ENCODE peak calls at places on chromosomes 11 and 22, in nine cellular contexts. U, E, Z, J, O, F, Y, L and W are unnamed samples.

GRCh38 chr11:73366265-73366610 is 10.0 kb upstream of the RELT start:
- DNase-seq in O (no peak), U (no peak), Y (no peak), L (no peak), E (no peak), Z (no peak), F (no peak), J (peak), W (no peak)

GRCh38 chr22:42649261-42650056 is at the start of gene CYB5R3:
- DNase-seq in Z (peak), F (peak), E (peak), L (peak), J (peak), U (peak), O (peak), Y (peak), W (peak)

GRCh38 chr11:36500315-36500721 is 9.8 kb downstream of the TRAF6 start:
- DNase-seq in F (no peak), L (peak), J (no peak), U (peak), Y (peak), E (no peak), O (peak), Z (no peak), W (no peak)

GRCh38 chr11:130774703-130775102 is 141.6 kb downstream of the SNX19 start:
- DNase-seq in Y (no peak), Z (no peak), O (no peak), U (no peak), L (no peak), F (no peak), J (no peak), E (no peak), W (no peak)

GRCh38 chr11:118911880-118912741 is 13.6 kb downstream of the BCL9L start:
- DNase-seq in J (no peak), O (no peak), F (peak), U (peak), Z (no peak), E (no peak), L (peak), Y (peak), W (no peak)

GRCh38 chr11:82960779-82961143 is 59.2 kb downstream of the DDIAS start:
- DNase-seq in U (no peak), Z (no peak), F (no peak), L (no peak), O (no peak), J (peak), Y (no peak), E (no peak), W (no peak)

GRCh38 chr11:121892131-121892681 is 223.8 kb downstream of the BLID start:
- DNase-seq in O (peak), L (peak), E (no peak), J (no peak), Z (no peak), F (no peak), U (peak), Y (peak), W (no peak)

GRCh38 chr11:32630844-32631243 is 47.2 kb downstream of the EIF3M start:
- DNase-seq in E (no peak), L (no peak), Z (no peak), U (no peak), F (no peak), O (no peak), Y (no peak), J (no peak), W (no peak)

GRCh38 chr11:3037945-3038271 is 19.3 kb downstream of the CARS1 start:
- DNase-seq in L (no peak), F (no peak), J (no peak), O (no peak), Z (no peak), Y (no peak), U (no peak), E (no peak), W (no peak)

GRCh38 chr11:95923441-95923729 is 522 bp downstream of the MTMR2 start:
- DNase-seq in J (no peak), O (no peak), U (peak), Y (no peak), L (no peak), E (no peak), Z (no peak), F (no peak), W (no peak)

GRCh38 chr11:57471496-57471895 is 11.2 kb downstream of the RTN4RL2 start:
- DNase-seq in O (no peak), L (no peak), E (no peak), Z (no peak), F (no peak), J (no peak), U (no peak), Y (no peak), W (no peak)

GRCh38 chr11:55949330-55949729 is 13.1 kb upstream of the OR5I1 start:
- DNase-seq in F (no peak), J (no peak), U (no peak), Y (no peak), Z (no peak), O (no peak), L (no peak), E (no peak), W (no peak)

GRCh38 chr22:17074648-17075002 is 10.2 kb upstream of the IL17RA start:
- DNase-seq in Y (no peak), O (no peak), F (no peak), J (no peak), L (no peak), U (no peak), E (no peak), Z (no peak), W (no peak)

GRCh38 chr11:121067453-121067852 is 33.6 kb upstream of the TECTA start:
- DNase-seq in U (peak), J (no peak), O (peak), F (no peak), Y (no peak), E (no peak), Z (no peak), L (no peak), W (no peak)

GRCh38 chr22:27218012-27218483 is 560.7 kb downstream of the MIAT start:
- DNase-seq in Z (no peak), E (no peak), U (no peak), F (no peak), L (no peak), O (no peak), J (no peak), Y (no peak), W (peak)

GRCh38 chr11:67415501-67416304 is at the start of gene CARNS1:
- DNase-seq in Z (no peak), L (no peak), E (peak), Y (peak), F (no peak), J (no peak), O (no peak), U (no peak), W (no peak)

GRCh38 chr11:73521621-73522020 is 76.3 kb downstream of the FAM168A start:
- DNase-seq in Y (no peak), O (no peak), F (peak), Z (no peak), E (no peak), L (peak), J (no peak), U (peak), W (no peak)

GRCh38 chr11:87719311-87720073 is 455.8 kb downstream of the RAB38 start:
- DNase-seq in F (no peak), L (peak), Z (no peak), E (no peak), Y (no peak), U (peak), O (no peak), J (no peak), W (no peak)

GRCh38 chr11:105838668-105839403 is 183.2 kb downstream of the MSANTD4 start:
- DNase-seq in J (no peak), Y (no peak), E (no peak), U (peak), L (peak), Z (no peak), F (no peak), O (no peak), W (no peak)

GRCh38 chr11:125075900-125076317 is 12.8 kb downstream of the SLC37A2 start:
- DNase-seq in L (peak), U (no peak), E (no peak), Y (no peak), J (no peak), O (no peak), F (no peak), Z (no peak), W (no peak)

GRCh38 chr11:45180158-45180887 is 33.9 kb downstream of the PRDM11 start:
- DNase-seq in E (no peak), U (no peak), L (no peak), O (no peak), Z (peak), F (peak), Y (peak), J (no peak), W (peak)

GRCh38 chr11:117538731-117539130 is 211.1 kb downstream of the CEP164 start:
- DNase-seq in F (peak), O (no peak), L (no peak), Y (peak), E (no peak), Z (no peak), U (no peak), J (no peak), W (peak)

GRCh38 chr11:120125005-120125404 is 12.9 kb downstream of the TRIM29 start:
- DNase-seq in F (no peak), Z (no peak), J (no peak), E (no peak), U (peak), O (no peak), Y (no peak), L (no peak), W (no peak)

GRCh38 chr22:19998991-19999820 is 17.4 kb downstream of the ARVCF start:
- DNase-seq in E (no peak), O (no peak), Z (no peak), J (no peak), U (no peak), L (no peak), Y (no peak), F (no peak), W (peak)

GRCh38 chr11:129249351-129249750 is 57.2 kb upstream of the ARHGAP32 start:
- DNase-seq in E (no peak), Y (no peak), J (no peak), L (peak), O (peak), U (peak), F (no peak), Z (no peak), W (no peak)

GRCh38 chr22:27203276-27203660 is 545.9 kb downstream of the MIAT start:
- DNase-seq in E (no peak), L (no peak), J (no peak), F (no peak), U (no peak), Y (no peak), O (no peak), Z (no peak), W (no peak)

GRCh38 chr11:69642913-69643632 is 2.1 kb downstream of the CCND1 start:
- DNase-seq in Y (peak), F (peak), Z (peak), E (no peak), U (peak), J (peak), L (peak), O (peak), W (peak)

GRCh38 chr11:61480936-61481335 is 27.6 kb upstream of the LRRC10B start:
- DNase-seq in U (no peak), E (no peak), Y (peak), J (no peak), O (no peak), Z (peak), L (peak), F (peak), W (peak)

GRCh38 chr11:72395993-72396392 is 38.3 kb downstream of the CLPB start:
- DNase-seq in F (no peak), E (no peak), Y (no peak), L (no peak), Z (no peak), U (no peak), J (no peak), O (no peak), W (no peak)

GRCh38 chr22:21673534-21674321 is 7.9 kb downstream of the PPIL2 start:
- DNase-seq in O (no peak), U (no peak), Z (no peak), J (no peak), Y (no peak), E (no peak), F (no peak), L (no peak), W (no peak)

GRCh38 chr11:1400168-1401000 is 10.7 kb downstream of the BRSK2 start:
- DNase-seq in E (no peak), U (no peak), O (no peak), Y (no peak), F (peak), Z (no peak), J (no peak), L (no peak), W (no peak)

GRCh38 chr11:12625438-12626071 is 48.7 kb upstream of the TEAD1 start:
- DNase-seq in U (peak), L (peak), Y (no peak), O (no peak), E (no peak), F (no peak), Z (no peak), J (no peak), W (no peak)

GRCh38 chr11:24515632-24516031 is 18.8 kb downstream of the LUZP2 start:
- DNase-seq in L (no peak), Y (peak), J (no peak), O (no peak), Z (no peak), F (no peak), U (no peak), E (no peak), W (no peak)

GRCh38 chr11:123308077-123308476 is 113.0 kb upstream of the CLMP start:
- DNase-seq in F (no peak), O (peak), Y (no peak), L (peak), Z (no peak), J (no peak), E (no peak), U (peak), W (peak)

GRCh38 chr11:64250875-64251721 is at the start of gene PLCB3:
- DNase-seq in E (no peak), F (peak), Z (peak), O (no peak), J (peak), Y (peak), U (no peak), L (no peak), W (peak)
- TF ChIP-seq CTCF in E (peak), F (peak), Z (peak), O (peak), J (peak), Y (peak), U (peak), L (peak), W (peak)

GRCh38 chr11:14305649-14306048 is 53.3 kb downstream of the RRAS2 start:
- DNase-seq in U (no peak), L (no peak), Z (no peak), Y (no peak), E (no peak), O (no peak), F (no peak), J (no peak), W (no peak)

GRCh38 chr11:14308897-14309387 is 50.0 kb downstream of the RRAS2 start:
- DNase-seq in O (no peak), F (no peak), U (no peak), J (no peak), Y (no peak), L (no peak), Z (no peak), E (no peak), W (no peak)

GRCh38 chr11:14304601-14305000 is 54.4 kb downstream of the RRAS2 start:
- DNase-seq in J (no peak), L (no peak), O (no peak), E (no peak), Z (no peak), Y (peak), U (no peak), F (no peak), W (no peak)

GRCh38 chr11:14308114-14308896 is 50.7 kb downstream of the RRAS2 start:
- DNase-seq in J (peak), Y (peak), E (no peak), O (no peak), U (peak), Z (no peak), F (no peak), L (peak), W (peak)

DNA sequence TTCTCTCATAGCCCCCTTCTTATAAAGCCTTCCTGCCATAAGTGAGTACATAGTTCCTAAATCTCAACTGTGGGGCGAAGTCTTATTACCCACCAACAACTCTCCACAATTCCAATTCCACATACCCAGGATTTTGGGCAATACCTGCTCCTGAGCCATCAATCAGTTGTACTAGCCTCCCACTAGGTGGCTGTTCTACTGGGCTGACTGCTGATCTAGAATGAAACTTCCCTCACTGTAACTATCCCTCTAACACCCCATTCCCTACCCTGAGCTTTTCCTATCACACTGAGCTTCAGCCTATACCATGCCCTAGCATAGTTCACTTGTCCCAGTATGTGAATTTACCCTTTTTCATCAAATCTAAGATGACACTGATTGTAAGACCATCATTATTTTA is 52.5 kb downstream of the RRAS2 start:
- DNase-seq in F (no peak), J (no peak), E (no peak), Z (no peak), L (no peak), Y (peak), O (no peak), U (no peak), W (no peak)
- TF ChIP-seq CTCF in F (no peak), J (no peak), E (no peak), Z (no peak), L (peak), Y (peak), O (no peak), U (no peak), W (no peak)

GRCh38 chr11:15629690-15630321 is 515.1 kb downstream of the INSC start:
- DNase-seq in E (no peak), O (no peak), Y (peak), F (peak), U (no peak), Z (no peak), L (peak), J (peak), W (no peak)
- TF ChIP-seq CTCF in E (no peak), O (no peak), Y (peak), F (peak), U (peak), Z (peak), L (peak), J (peak), W (no peak)

GRCh38 chr11:104525416-104525815 is 361.5 kb upstream of the PDGFD start:
- DNase-seq in Y (no peak), Z (no peak), O (no peak), J (no peak), L (no peak), E (no peak), F (no peak), U (no peak), W (no peak)
- TF ChIP-seq CTCF in Y (no peak), Z (no peak), O (no peak), J (no peak), L (no peak), E (no peak), F (no peak), U (no peak), W (no peak)

GRCh38 chr11:126573325-126574076 is 218.0 kb downstream of the ST3GAL4 start:
- DNase-seq in E (no peak), J (no peak), O (no peak), Z (no peak), L (no peak), Y (no peak), U (no peak), F (peak), W (no peak)
- TF ChIP-seq CTCF in E (peak), J (peak), O (peak), Z (peak), L (peak), Y (peak), U (peak), F (peak), W (peak)

DNA sequence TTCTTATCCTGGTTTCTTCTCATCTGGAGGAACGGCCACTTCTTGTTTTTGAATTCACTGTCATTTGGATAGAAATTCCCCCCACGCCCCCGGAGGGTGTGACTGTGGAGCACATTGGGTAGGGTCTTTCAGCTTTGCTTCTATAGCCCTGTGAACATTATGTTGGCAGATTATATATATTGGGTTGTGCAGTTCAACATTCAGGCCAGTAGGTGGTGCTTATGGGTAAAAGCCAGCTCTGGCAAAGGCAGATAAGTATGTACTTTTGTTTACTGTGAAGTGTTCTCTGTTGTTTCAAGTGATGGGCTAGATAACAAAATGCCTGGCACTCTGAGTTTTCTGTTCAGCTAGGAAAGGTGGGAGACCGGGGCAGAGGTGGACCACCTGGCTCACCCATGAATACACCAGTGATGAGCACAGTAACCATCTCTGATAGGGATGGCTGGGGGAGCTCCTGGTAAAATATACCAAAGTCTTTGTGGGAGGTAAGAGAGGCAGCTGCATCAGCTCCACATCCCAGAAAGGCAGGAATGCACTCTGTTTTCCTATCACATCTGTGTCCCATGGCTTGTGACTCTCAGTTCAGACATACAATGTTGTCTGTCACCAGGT is 1348.2 kb upstream of the RAG2 start:
- DNase-seq in Z (no peak), J (peak), E (no peak), Y (peak), O (no peak), U (peak), F (peak), L (peak), W (peak)
- TF ChIP-seq CTCF in Z (peak), J (peak), E (peak), Y (peak), O (peak), U (peak), F (peak), L (peak), W (peak)

DNA sequence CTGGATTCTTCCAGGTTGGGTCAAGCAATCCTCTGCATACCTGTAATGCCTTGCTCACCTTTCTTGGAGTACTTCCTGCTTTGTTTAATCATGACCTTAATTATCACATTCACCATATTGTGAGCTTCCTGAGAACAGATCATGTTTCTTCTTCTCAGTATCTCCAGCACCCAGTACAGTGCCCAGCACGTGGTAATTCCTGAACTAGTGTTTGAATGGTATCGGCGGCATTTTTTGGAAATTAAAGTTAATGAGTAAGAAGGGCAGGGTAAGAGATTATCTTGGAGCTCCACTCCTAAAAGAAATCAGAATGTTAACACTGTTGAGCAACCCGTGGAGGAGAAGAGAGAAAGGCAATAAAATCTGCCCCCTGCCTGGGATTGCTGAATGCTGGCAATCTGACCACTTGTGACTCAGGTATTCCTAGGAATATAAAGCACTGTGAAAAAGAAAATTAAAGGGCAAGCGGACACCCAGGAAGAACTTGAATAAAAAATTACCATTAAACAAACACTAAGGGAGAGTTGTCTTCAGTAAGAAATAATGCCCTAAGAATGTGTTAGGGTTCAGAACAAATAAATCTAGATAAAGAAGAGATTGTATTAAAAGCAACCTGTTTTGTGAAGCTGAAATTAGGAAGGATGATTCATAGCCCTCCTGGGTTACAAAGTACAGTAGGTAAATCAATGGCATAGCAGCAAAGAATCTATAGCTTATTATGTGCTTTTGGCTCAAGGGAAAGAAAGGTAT is 92.9 kb downstream of the PDHX start:
- DNase-seq in O (no peak), U (peak), F (no peak), J (no peak), Z (no peak), E (no peak), L (peak), Y (no peak), W (no peak)
- TF ChIP-seq CTCF in O (no peak), U (peak), F (no peak), J (no peak), Z (no peak), E (no peak), L (no peak), Y (no peak), W (no peak)